ENCODE peak calls at places on chromosomes 5 and 9, in four cellular contexts. One of them, this sample, is unnamed.

GRCh38 chr9:105357937-105358336 is 89.9 kb upstream of the FSD1L start:
- DNase-seq in HFF-Myc: no peak
- DNase-seq in epithelial cell of esophagus: no peak
- DNase-seq in activated CD4-positive, alpha-beta T cell treated with anti-CD3 and anti-CD28 coated beads for 48 hours: no peak
- DNase-seq in this sample: no peak

GRCh38 chr5:111997308-111998159 is 240.5 kb upstream of the NREP start:
- DNase-seq in HFF-Myc: peak; percentile 98
- DNase-seq in epithelial cell of esophagus: peak; percentile 99
- DNase-seq in activated CD4-positive, alpha-beta T cell treated with anti-CD3 and anti-CD28 coated beads for 48 hours: peak; percentile 5
- DNase-seq in this sample: no peak

GRCh38 chr5:102611312-102611711 is 112.5 kb upstream of the SLCO6A1 start:
- DNase-seq in HFF-Myc: no peak
- DNase-seq in epithelial cell of esophagus: peak; percentile 21
- DNase-seq in activated CD4-positive, alpha-beta T cell treated with anti-CD3 and anti-CD28 coated beads for 48 hours: no peak
- DNase-seq in this sample: no peak

GRCh38 chr5:157611571-157612067 is 36.0 kb upstream of the ADAM19 start:
- DNase-seq in HFF-Myc: no peak
- DNase-seq in epithelial cell of esophagus: peak; percentile 26
- DNase-seq in activated CD4-positive, alpha-beta T cell treated with anti-CD3 and anti-CD28 coated beads for 48 hours: no peak
- DNase-seq in this sample: peak; percentile 37

GRCh38 chr9:129370770-129371169 is 192.7 kb upstream of the IER5L start:
- DNase-seq in HFF-Myc: no peak
- DNase-seq in epithelial cell of esophagus: no peak
- DNase-seq in activated CD4-positive, alpha-beta T cell treated with anti-CD3 and anti-CD28 coated beads for 48 hours: no peak
- DNase-seq in this sample: no peak

GRCh38 chr9:110197330-110198187 is 10.4 kb downstream of the C9orf152 start:
- DNase-seq in HFF-Myc: no peak
- DNase-seq in epithelial cell of esophagus: no peak
- DNase-seq in activated CD4-positive, alpha-beta T cell treated with anti-CD3 and anti-CD28 coated beads for 48 hours: no peak
- DNase-seq in this sample: no peak

GRCh38 chr5:103497782-103498181 is 64.8 kb downstream of the NUDT12 start:
- DNase-seq in HFF-Myc: no peak
- DNase-seq in epithelial cell of esophagus: no peak
- DNase-seq in activated CD4-positive, alpha-beta T cell treated with anti-CD3 and anti-CD28 coated beads for 48 hours: no peak
- DNase-seq in this sample: no peak

GRCh38 chr5:72459089-72459661 is 48.0 kb downstream of the ZNF366 start:
- DNase-seq in HFF-Myc: no peak
- DNase-seq in epithelial cell of esophagus: no peak
- DNase-seq in activated CD4-positive, alpha-beta T cell treated with anti-CD3 and anti-CD28 coated beads for 48 hours: no peak
- DNase-seq in this sample: no peak

GRCh38 chr9:7671847-7672246 is 127.7 kb downstream of the DMAC1 start:
- DNase-seq in HFF-Myc: no peak
- DNase-seq in epithelial cell of esophagus: peak; percentile 82
- DNase-seq in activated CD4-positive, alpha-beta T cell treated with anti-CD3 and anti-CD28 coated beads for 48 hours: no peak
- DNase-seq in this sample: no peak

GRCh38 chr9:108543251-108543768 is 312.5 kb downstream of the ACTL7B start:
- DNase-seq in HFF-Myc: peak; percentile 35
- DNase-seq in epithelial cell of esophagus: peak; percentile 99
- DNase-seq in activated CD4-positive, alpha-beta T cell treated with anti-CD3 and anti-CD28 coated beads for 48 hours: no peak
- DNase-seq in this sample: no peak

GRCh38 chr9:136181784-136182421 is 23.0 kb downstream of the LHX3 start:
- DNase-seq in HFF-Myc: no peak
- DNase-seq in epithelial cell of esophagus: no peak
- DNase-seq in activated CD4-positive, alpha-beta T cell treated with anti-CD3 and anti-CD28 coated beads for 48 hours: no peak
- DNase-seq in this sample: no peak

GRCh38 chr5:33824516-33825195 is 67.1 kb downstream of the ADAMTS12 start:
- DNase-seq in HFF-Myc: no peak
- DNase-seq in epithelial cell of esophagus: no peak
- DNase-seq in activated CD4-positive, alpha-beta T cell treated with anti-CD3 and anti-CD28 coated beads for 48 hours: no peak
- DNase-seq in this sample: no peak

GRCh38 chr5:171420429-171421231 is 1.2 kb downstream of the FGF18 start:
- DNase-seq in HFF-Myc: peak; percentile 30
- DNase-seq in epithelial cell of esophagus: peak; percentile 72
- DNase-seq in activated CD4-positive, alpha-beta T cell treated with anti-CD3 and anti-CD28 coated beads for 48 hours: no peak
- DNase-seq in this sample: no peak

GRCh38 chr5:120538644-120539043 is 74.5 kb downstream of the PRR16 start:
- DNase-seq in HFF-Myc: peak; percentile 20
- DNase-seq in epithelial cell of esophagus: peak; percentile 39
- DNase-seq in activated CD4-positive, alpha-beta T cell treated with anti-CD3 and anti-CD28 coated beads for 48 hours: no peak
- DNase-seq in this sample: no peak

GRCh38 chr9:6415266-6415665 is 2.3 kb downstream of the UHRF2 start:
- DNase-seq in HFF-Myc: no peak
- DNase-seq in epithelial cell of esophagus: no peak
- DNase-seq in activated CD4-positive, alpha-beta T cell treated with anti-CD3 and anti-CD28 coated beads for 48 hours: peak; percentile 13
- DNase-seq in this sample: peak; percentile 45

GRCh38 chr5:177015156-177015555 is 7.3 kb upstream of the ZNF346 start:
- DNase-seq in HFF-Myc: no peak
- DNase-seq in epithelial cell of esophagus: no peak
- DNase-seq in activated CD4-positive, alpha-beta T cell treated with anti-CD3 and anti-CD28 coated beads for 48 hours: no peak
- DNase-seq in this sample: no peak

GRCh38 chr5:151222769-151223446 is 984 bp downstream of the CCDC69 start:
- DNase-seq in HFF-Myc: no peak
- DNase-seq in epithelial cell of esophagus: peak; percentile 26
- DNase-seq in activated CD4-positive, alpha-beta T cell treated with anti-CD3 and anti-CD28 coated beads for 48 hours: peak; percentile 59
- DNase-seq in this sample: peak; percentile 73

GRCh38 chr5:175658299-175659145 is 651 bp downstream of the HRH2 start:
- DNase-seq in HFF-Myc: no peak
- DNase-seq in epithelial cell of esophagus: no peak
- DNase-seq in activated CD4-positive, alpha-beta T cell treated with anti-CD3 and anti-CD28 coated beads for 48 hours: peak; percentile 52
- DNase-seq in this sample: peak; percentile 61

GRCh38 chr9:12739014-12739413 is 35.8 kb upstream of the LURAP1L start:
- DNase-seq in HFF-Myc: no peak
- DNase-seq in epithelial cell of esophagus: peak; percentile 65
- DNase-seq in activated CD4-positive, alpha-beta T cell treated with anti-CD3 and anti-CD28 coated beads for 48 hours: no peak
- DNase-seq in this sample: no peak

GRCh38 chr5:97229196-97229595 is 46.1 kb upstream of the RIOK2 start:
- DNase-seq in HFF-Myc: no peak
- DNase-seq in epithelial cell of esophagus: peak; percentile 77
- DNase-seq in activated CD4-positive, alpha-beta T cell treated with anti-CD3 and anti-CD28 coated beads for 48 hours: no peak
- DNase-seq in this sample: no peak

GRCh38 chr5:14720236-14720923 is 55.9 kb downstream of the OTULIN start:
- DNase-seq in HFF-Myc: no peak
- DNase-seq in epithelial cell of esophagus: peak; percentile 47
- DNase-seq in activated CD4-positive, alpha-beta T cell treated with anti-CD3 and anti-CD28 coated beads for 48 hours: no peak
- DNase-seq in this sample: no peak

GRCh38 chr9:132663851-132664250 is 5.9 kb downstream of the DDX31 start:
- DNase-seq in HFF-Myc: no peak
- DNase-seq in epithelial cell of esophagus: no peak
- DNase-seq in activated CD4-positive, alpha-beta T cell treated with anti-CD3 and anti-CD28 coated beads for 48 hours: no peak
- DNase-seq in this sample: no peak

GRCh38 chr5:78508231-78508765 is 140.3 kb downstream of the LHFPL2 start:
- DNase-seq in HFF-Myc: no peak
- DNase-seq in epithelial cell of esophagus: no peak
- DNase-seq in activated CD4-positive, alpha-beta T cell treated with anti-CD3 and anti-CD28 coated beads for 48 hours: no peak
- DNase-seq in this sample: no peak

GRCh38 chr5:96868603-96869371 is 7.5 kb upstream of the ERAP2 start:
- DNase-seq in HFF-Myc: no peak
- DNase-seq in epithelial cell of esophagus: peak; percentile 75
- DNase-seq in activated CD4-positive, alpha-beta T cell treated with anti-CD3 and anti-CD28 coated beads for 48 hours: no peak
- DNase-seq in this sample: no peak

GRCh38 chr5:95262933-95263660 is 21.8 kb downstream of the MCTP1 start:
- DNase-seq in HFF-Myc: no peak
- DNase-seq in epithelial cell of esophagus: no peak
- DNase-seq in activated CD4-positive, alpha-beta T cell treated with anti-CD3 and anti-CD28 coated beads for 48 hours: no peak
- DNase-seq in this sample: no peak

GRCh38 chr9:92247981-92248380 is 45.5 kb downstream of the IARS1 start:
- DNase-seq in HFF-Myc: no peak
- DNase-seq in epithelial cell of esophagus: no peak
- DNase-seq in activated CD4-positive, alpha-beta T cell treated with anti-CD3 and anti-CD28 coated beads for 48 hours: no peak
- DNase-seq in this sample: no peak

GRCh38 chr5:141618030-141618803 is 583 bp downstream of the DIAPH1 start:
- DNase-seq in HFF-Myc: no peak
- DNase-seq in epithelial cell of esophagus: peak; percentile 80
- DNase-seq in activated CD4-positive, alpha-beta T cell treated with anti-CD3 and anti-CD28 coated beads for 48 hours: peak; percentile 81
- DNase-seq in this sample: peak; percentile 79

GRCh38 chr9:83596899-83597504 is 25.9 kb upstream of the IDNK start:
- DNase-seq in HFF-Myc: no peak
- DNase-seq in epithelial cell of esophagus: peak; percentile 45
- DNase-seq in activated CD4-positive, alpha-beta T cell treated with anti-CD3 and anti-CD28 coated beads for 48 hours: peak; percentile 67
- DNase-seq in this sample: peak; percentile 56

GRCh38 chr5:42745856-42746255 is 10.8 kb upstream of the CCDC152 start:
- DNase-seq in HFF-Myc: no peak
- DNase-seq in epithelial cell of esophagus: no peak
- DNase-seq in activated CD4-positive, alpha-beta T cell treated with anti-CD3 and anti-CD28 coated beads for 48 hours: no peak
- DNase-seq in this sample: no peak

GRCh38 chr9:107246259-107247254 is 36.5 kb upstream of the RAD23B start:
- DNase-seq in HFF-Myc: no peak
- DNase-seq in epithelial cell of esophagus: no peak
- DNase-seq in activated CD4-positive, alpha-beta T cell treated with anti-CD3 and anti-CD28 coated beads for 48 hours: peak; percentile 14
- DNase-seq in this sample: peak; percentile 21